ENCODE peak calls at places on chromosomes 2 and 18, in six cellular contexts. S, A, K, W, M and E are unnamed samples.

GRCh38 chr2:96423281-96423680 is 81.9 kb downstream of the NEURL3 start:
- DNase-seq in W (no peak), K (peak; percentile 50), A (no peak), S (peak; percentile 26), M (no peak), E (no peak)

GRCh38 chr18:32724071-32724696 is 48.6 kb downstream of the KLHL14 start:
- DNase-seq in M (no peak), A (no peak), S (no peak), K (no peak), W (no peak), E (no peak)

GRCh38 chr2:219285894-219286425 is 6.8 kb downstream of the DNAJB2 start:
- DNase-seq in K (no peak), S (peak; percentile 48), W (no peak), M (peak; percentile 73), A (peak; percentile 57), E (peak; percentile 59)

GRCh38 chr2:85649201-85650190 is 18.5 kb downstream of the SFTPB start:
- DNase-seq in K (peak; percentile 83), M (no peak), S (peak; percentile 51), A (peak; percentile 79), W (no peak), E (no peak)

GRCh38 chr2:173657996-173658717 is 303.5 kb downstream of the CDCA7 start:
- DNase-seq in S (peak; percentile 96), A (peak; percentile 97), K (peak; percentile 94), W (no peak), M (peak; percentile 21), E (peak; percentile 95)

GRCh38 chr2:70367722-70368323 is 66.0 kb upstream of the FAM136A start:
- DNase-seq in W (no peak), K (no peak), A (peak; percentile 14), M (no peak), S (peak; percentile 32), E (peak; percentile 22)

GRCh38 chr2:38261569-38262513 is 115.2 kb downstream of the ATL2 start:
- DNase-seq in A (no peak), M (no peak), S (no peak), W (no peak), K (no peak), E (no peak)

GRCh38 chr18:48797841-48798255 is 152.9 kb downstream of the SMAD7 start:
- DNase-seq in K (no peak), W (peak; percentile 50), A (no peak), M (no peak), S (no peak), E (no peak)

GRCh38 chr18:23871410-23871809 is 143.1 kb upstream of the TTC39C start:
- DNase-seq in M (no peak), A (no peak), S (peak; percentile 64), K (peak; percentile 89), W (peak; percentile 29), E (no peak)

GRCh38 chr2:18284331-18284730 is 276.1 kb downstream of the RDH14 start:
- DNase-seq in A (peak; percentile 12), K (no peak), M (no peak), W (no peak), S (no peak), E (no peak)

GRCh38 chr2:74817333-74817732 is 16.6 kb upstream of the HK2 start:
- DNase-seq in M (no peak), W (no peak), K (no peak), A (no peak), S (no peak), E (no peak)

GRCh38 chr2:80326214-80326613 is 21.7 kb upstream of the LRRTM1 start:
- DNase-seq in K (peak; percentile 8), W (no peak), A (peak; percentile 19), M (no peak), S (peak; percentile 27), E (peak; percentile 8)

GRCh38 chr2:11505652-11506610 is 27.9 kb upstream of the GREB1 start:
- DNase-seq in K (peak; percentile 59), M (no peak), A (no peak), S (peak; percentile 34), W (no peak), E (no peak)

GRCh38 chr18:61334491-61334850 is 1.2 kb downstream of the CDH20 start:
- DNase-seq in K (no peak), A (no peak), W (no peak), M (no peak), S (no peak), E (no peak)
- H3K4me3 ChIP-seq in K (no peak overlapping the region), A (no peak overlapping the region), W (peak overlapping the region; percentile 59), M (no peak overlapping the region), S (peak overlapping the region; percentile 48), E (peak overlapping the region; percentile 43)

DNA sequence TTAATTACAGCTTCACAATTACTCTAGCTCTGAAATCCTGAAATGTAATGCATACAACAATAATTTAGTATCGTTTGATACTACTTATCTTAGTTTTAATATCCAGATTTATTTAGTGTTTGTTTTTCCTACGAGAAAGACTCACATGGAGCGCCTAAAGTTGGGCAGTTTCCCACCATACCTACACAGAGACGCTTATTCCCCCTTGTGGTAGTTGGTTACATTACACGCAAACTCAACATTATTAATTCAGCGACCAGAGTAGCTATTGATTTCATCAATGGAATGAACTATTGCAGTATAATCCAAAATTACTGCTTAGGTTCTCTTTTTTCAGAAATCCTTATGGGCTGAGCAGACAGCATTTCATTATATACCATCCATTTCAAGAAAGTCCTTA is 164.0 kb upstream of the REG3G start:
- DNase-seq in A (no peak), W (no peak), S (no peak), K (peak; percentile 39), M (no peak), E (no peak)
- TF ChIP-seq CTCF in A (no peak), W (no peak), S (no peak), K (peak; percentile 58), M (no peak), E (no peak)

GRCh38 chr2:232276739-232277313 is 101.7 kb upstream of the ALPP start:
- DNase-seq in S (no peak), M (no peak), A (no peak), K (no peak), W (no peak), E (no peak)
- H3K4me3 ChIP-seq in S (no peak overlapping the region), M (no peak overlapping the region), A (no peak overlapping the region), K (no peak overlapping the region), W (no peak overlapping the region), E (no peak overlapping the region)

DNA sequence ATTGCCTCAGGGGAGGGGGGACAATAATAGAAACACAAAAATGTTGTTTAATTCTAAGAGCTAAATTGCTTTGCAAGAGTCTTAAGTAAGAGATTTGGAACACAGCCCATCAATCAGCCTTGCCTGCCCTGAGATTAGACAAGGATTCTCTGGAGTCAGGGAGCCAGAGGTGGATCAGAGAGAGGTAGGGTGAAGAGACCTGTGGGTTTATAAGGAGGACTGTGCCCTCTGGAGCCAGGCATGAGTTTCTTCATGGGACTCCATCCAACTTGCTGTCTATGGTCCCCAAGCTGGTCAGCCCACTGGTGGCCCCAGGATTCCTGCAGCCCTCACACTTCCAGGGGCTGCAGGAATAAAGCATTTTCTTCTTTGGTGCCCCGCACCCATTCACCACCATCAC is 139.3 kb downstream of the ALK start:
- DNase-seq in S (no peak), A (no peak), M (no peak), W (no peak), K (no peak), E (no peak)
- TF ChIP-seq CTCF in S (no peak), A (no peak), M (no peak), W (no peak), K (no peak), E (no peak)

GRCh38 chr2:139891636-139892035 is 1111.4 kb upstream of the NXPH2 start:
- DNase-seq in A (no peak), W (no peak), K (no peak), S (no peak), M (no peak), E (no peak)
- H3K4me3 ChIP-seq in A (no peak overlapping the region), W (no peak overlapping the region), K (no peak overlapping the region), S (no peak overlapping the region), M (no peak overlapping the region), E (no peak overlapping the region)